ENCODE peak calls at places on chromosomes 6 and 20, in eight cellular contexts. One of them, this sample, is unnamed.

GRCh38 chr20:18496042-18496441 is 983 bp downstream of the RBBP9 start:
- DNase-seq in SK-MEL-5: no peak
- DNase-seq in GM03348: no peak
- DNase-seq in HEK293T: peak; percentile 11
- DNase-seq in NCI-H2081: no peak
- DNase-seq in left colon: no peak
- DNase-seq in amniotic stem cell: no peak
- DNase-seq in activated CD8-positive, alpha-beta memory T cell treated with anti-CD3 and anti-CD28 coated beads, Interleukin-2, amount 50 U/mL, for 48 hours: no peak
- DNase-seq in this sample: peak; percentile 25

GRCh38 chr20:17471606-17472187 is 59.5 kb downstream of the BFSP1 start:
- DNase-seq in left colon: no peak
- DNase-seq in HEK293T: no peak
- DNase-seq in amniotic stem cell: no peak
- DNase-seq in SK-MEL-5: no peak
- DNase-seq in GM03348: no peak
- DNase-seq in NCI-H2081: no peak
- DNase-seq in activated CD8-positive, alpha-beta memory T cell treated with anti-CD3 and anti-CD28 coated beads, Interleukin-2, amount 50 U/mL, for 48 hours: no peak
- DNase-seq in this sample: no peak

GRCh38 chr6:41704028-41704427 is 31.4 kb downstream of the TFEB start:
- DNase-seq in amniotic stem cell: no peak
- DNase-seq in left colon: no peak
- DNase-seq in HEK293T: no peak
- DNase-seq in NCI-H2081: no peak
- DNase-seq in GM03348: no peak
- DNase-seq in activated CD8-positive, alpha-beta memory T cell treated with anti-CD3 and anti-CD28 coated beads, Interleukin-2, amount 50 U/mL, for 48 hours: no peak
- DNase-seq in SK-MEL-5: no peak
- DNase-seq in this sample: no peak

GRCh38 chr6:21367649-21368154 is 225.8 kb upstream of the SOX4 start:
- DNase-seq in amniotic stem cell: no peak
- DNase-seq in SK-MEL-5: no peak
- DNase-seq in activated CD8-positive, alpha-beta memory T cell treated with anti-CD3 and anti-CD28 coated beads, Interleukin-2, amount 50 U/mL, for 48 hours: no peak
- DNase-seq in HEK293T: no peak
- DNase-seq in NCI-H2081: no peak
- DNase-seq in left colon: no peak
- DNase-seq in GM03348: no peak
- DNase-seq in this sample: no peak

GRCh38 chr6:112429226-112429625 is 82.1 kb downstream of the RFPL4B start:
- DNase-seq in amniotic stem cell: no peak
- DNase-seq in activated CD8-positive, alpha-beta memory T cell treated with anti-CD3 and anti-CD28 coated beads, Interleukin-2, amount 50 U/mL, for 48 hours: no peak
- DNase-seq in HEK293T: no peak
- DNase-seq in NCI-H2081: no peak
- DNase-seq in SK-MEL-5: peak; percentile 22
- DNase-seq in GM03348: no peak
- DNase-seq in left colon: no peak
- DNase-seq in this sample: no peak

GRCh38 chr20:59598625-59599310 is 5.6 kb upstream of the PHACTR3 start:
- DNase-seq in left colon: peak; percentile 20
- DNase-seq in HEK293T: peak; percentile 78
- DNase-seq in amniotic stem cell: no peak
- DNase-seq in NCI-H2081: no peak
- DNase-seq in GM03348: peak; percentile 65
- DNase-seq in activated CD8-positive, alpha-beta memory T cell treated with anti-CD3 and anti-CD28 coated beads, Interleukin-2, amount 50 U/mL, for 48 hours: peak; percentile 74
- DNase-seq in SK-MEL-5: peak; percentile 63
- DNase-seq in this sample: peak; percentile 32

GRCh38 chr20:62889871-62890270 is 28.2 kb upstream of the TCFL5 start:
- DNase-seq in amniotic stem cell: no peak
- DNase-seq in left colon: no peak
- DNase-seq in activated CD8-positive, alpha-beta memory T cell treated with anti-CD3 and anti-CD28 coated beads, Interleukin-2, amount 50 U/mL, for 48 hours: no peak
- DNase-seq in HEK293T: no peak
- DNase-seq in NCI-H2081: no peak
- DNase-seq in GM03348: no peak
- DNase-seq in SK-MEL-5: no peak
- DNase-seq in this sample: no peak

GRCh38 chr20:10648651-10649050 is 25.1 kb downstream of the JAG1 start:
- DNase-seq in activated CD8-positive, alpha-beta memory T cell treated with anti-CD3 and anti-CD28 coated beads, Interleukin-2, amount 50 U/mL, for 48 hours: no peak
- DNase-seq in NCI-H2081: no peak
- DNase-seq in SK-MEL-5: no peak
- DNase-seq in left colon: no peak
- DNase-seq in GM03348: no peak
- DNase-seq in amniotic stem cell: peak; percentile 93
- DNase-seq in HEK293T: no peak
- DNase-seq in this sample: no peak

GRCh38 chr6:117837268-117837667 is 69.8 kb upstream of the SLC35F1 start:
- DNase-seq in activated CD8-positive, alpha-beta memory T cell treated with anti-CD3 and anti-CD28 coated beads, Interleukin-2, amount 50 U/mL, for 48 hours: no peak
- DNase-seq in NCI-H2081: no peak
- DNase-seq in HEK293T: no peak
- DNase-seq in GM03348: no peak
- DNase-seq in amniotic stem cell: no peak
- DNase-seq in SK-MEL-5: no peak
- DNase-seq in left colon: no peak
- DNase-seq in this sample: no peak

GRCh38 chr6:98836025-98836961 is 1.9 kb downstream of the POU3F2 start:
- DNase-seq in HEK293T: no peak
- DNase-seq in amniotic stem cell: no peak
- DNase-seq in left colon: no peak
- DNase-seq in NCI-H2081: peak; percentile 52
- DNase-seq in activated CD8-positive, alpha-beta memory T cell treated with anti-CD3 and anti-CD28 coated beads, Interleukin-2, amount 50 U/mL, for 48 hours: no peak
- DNase-seq in GM03348: no peak
- DNase-seq in SK-MEL-5: peak; percentile 31
- DNase-seq in this sample: no peak

GRCh38 chr20:326645-327031 is 1.3 kb downstream of the SOX12 start:
- DNase-seq in HEK293T: no peak
- DNase-seq in amniotic stem cell: no peak
- DNase-seq in activated CD8-positive, alpha-beta memory T cell treated with anti-CD3 and anti-CD28 coated beads, Interleukin-2, amount 50 U/mL, for 48 hours: no peak
- DNase-seq in NCI-H2081: peak; percentile 23
- DNase-seq in GM03348: peak; percentile 29
- DNase-seq in left colon: peak; percentile 51
- DNase-seq in SK-MEL-5: peak; percentile 26
- DNase-seq in this sample: no peak

GRCh38 chr20:20446001-20446400 is 78.1 kb downstream of the INSM1 start:
- DNase-seq in HEK293T: no peak
- DNase-seq in amniotic stem cell: no peak
- DNase-seq in NCI-H2081: no peak
- DNase-seq in SK-MEL-5: no peak
- DNase-seq in GM03348: no peak
- DNase-seq in activated CD8-positive, alpha-beta memory T cell treated with anti-CD3 and anti-CD28 coated beads, Interleukin-2, amount 50 U/mL, for 48 hours: no peak
- DNase-seq in left colon: no peak
- DNase-seq in this sample: no peak

GRCh38 chr20:42082611-42083010 is 464.4 kb upstream of the CHD6 start:
- DNase-seq in SK-MEL-5: no peak
- DNase-seq in left colon: peak; percentile 5
- DNase-seq in HEK293T: no peak
- DNase-seq in amniotic stem cell: no peak
- DNase-seq in GM03348: no peak
- DNase-seq in activated CD8-positive, alpha-beta memory T cell treated with anti-CD3 and anti-CD28 coated beads, Interleukin-2, amount 50 U/mL, for 48 hours: no peak
- DNase-seq in NCI-H2081: no peak
- DNase-seq in this sample: peak; percentile 68

GRCh38 chr20:62979876-62980373 is 26.8 kb downstream of the BHLHE23 start:
- DNase-seq in GM03348: no peak
- DNase-seq in activated CD8-positive, alpha-beta memory T cell treated with anti-CD3 and anti-CD28 coated beads, Interleukin-2, amount 50 U/mL, for 48 hours: no peak
- DNase-seq in HEK293T: no peak
- DNase-seq in left colon: no peak
- DNase-seq in SK-MEL-5: no peak
- DNase-seq in amniotic stem cell: no peak
- DNase-seq in NCI-H2081: peak; percentile 46
- DNase-seq in this sample: no peak

GRCh38 chr6:45709834-45710233 is 305.8 kb downstream of the CLIC5 start:
- DNase-seq in HEK293T: no peak
- DNase-seq in activated CD8-positive, alpha-beta memory T cell treated with anti-CD3 and anti-CD28 coated beads, Interleukin-2, amount 50 U/mL, for 48 hours: no peak
- DNase-seq in left colon: no peak
- DNase-seq in NCI-H2081: no peak
- DNase-seq in amniotic stem cell: no peak
- DNase-seq in GM03348: no peak
- DNase-seq in SK-MEL-5: no peak
- DNase-seq in this sample: no peak

GRCh38 chr20:57695940-57696339 is 13.9 kb downstream of the PMEPA1 start:
- DNase-seq in NCI-H2081: no peak
- DNase-seq in left colon: no peak
- DNase-seq in HEK293T: no peak
- DNase-seq in GM03348: no peak
- DNase-seq in SK-MEL-5: no peak
- DNase-seq in activated CD8-positive, alpha-beta memory T cell treated with anti-CD3 and anti-CD28 coated beads, Interleukin-2, amount 50 U/mL, for 48 hours: no peak
- DNase-seq in amniotic stem cell: no peak
- DNase-seq in this sample: no peak

GRCh38 chr6:8530775-8531435 is 95.6 kb upstream of the SLC35B3 start:
- DNase-seq in amniotic stem cell: no peak
- DNase-seq in left colon: peak; percentile 6
- DNase-seq in HEK293T: peak; percentile 46
- DNase-seq in activated CD8-positive, alpha-beta memory T cell treated with anti-CD3 and anti-CD28 coated beads, Interleukin-2, amount 50 U/mL, for 48 hours: no peak
- DNase-seq in NCI-H2081: peak; percentile 71
- DNase-seq in GM03348: no peak
- DNase-seq in SK-MEL-5: peak; percentile 52
- DNase-seq in this sample: peak; percentile 60